ENCODE peak calls at places on chromosomes 7 and 10, in ten cellular contexts. H is HFF-Myc; J is heart left ventricle; O is PC-3; X is activated T-helper 1 cell treated with Interleukin-2 at 50 U/mL for 16 hours; D is neural crest cell; Q is cardiac septum; E is thoracic aorta; C is CD4-positive, CD25-positive, alpha-beta regulatory T cell; Y is amniotic stem cell. I is an unnamed sample.

GRCh38 chr10:32149257-32149955 is 93.2 kb upstream of the KIF5B start:
- DNase-seq in H (no peak), J (peak; percentile 74), O (peak; percentile 15), X (no peak), D (no peak), Q (no peak), E (peak; percentile 67), C (no peak), Y (peak; percentile 52), I (no peak)

GRCh38 chr10:7525314-7526016 is 114.6 kb upstream of the SFMBT2 start:
- DNase-seq in H (peak; percentile 62), J (peak; percentile 43), O (peak; percentile 69), X (peak; percentile 13), D (peak; percentile 71), Q (no peak), E (no peak), C (peak; percentile 69), Y (no peak), I (peak; percentile 59)

GRCh38 chr7:94295805-94296204 is 98.9 kb upstream of the COL1A2 start:
- DNase-seq in H (peak; percentile 67), J (no peak), O (peak; percentile 63), X (no peak), D (no peak), Q (no peak), E (no peak), C (no peak), Y (peak; percentile 60), I (peak; percentile 56)

GRCh38 chr10:74589226-74589673 is 237.2 kb upstream of the KAT6B start:
- DNase-seq in H (peak; percentile 98), J (peak; percentile 95), O (peak; percentile 73), X (peak; percentile 77), D (peak; percentile 61), Q (peak; percentile 88), E (peak; percentile 76), C (peak; percentile 90), Y (peak; percentile 62), I (no peak)

GRCh38 chr10:124354411-124355382 is 64.0 kb downstream of the OAT start:
- DNase-seq in H (peak; percentile 83), J (peak; percentile 62), O (no peak), X (no peak), D (no peak), Q (peak; percentile 77), E (no peak), C (peak; percentile 8), Y (peak; percentile 69), I (peak; percentile 96)

GRCh38 chr7:33258561-33258960 is 129.2 kb downstream of the BBS9 start:
- DNase-seq in H (no peak), J (no peak), O (peak; percentile 19), X (no peak), D (no peak), Q (no peak), E (no peak), C (no peak), Y (no peak), I (no peak)

GRCh38 chr7:2116903-2117680 is 115.7 kb downstream of the MAD1L1 start:
- DNase-seq in H (no peak), J (peak; percentile 85), O (no peak), X (no peak), D (no peak), Q (peak; percentile 86), E (no peak), C (no peak), Y (no peak), I (no peak)

GRCh38 chr10:5071411-5072198 is 22.6 kb upstream of the AKR1C3 start:
- DNase-seq in H (peak; percentile 25), J (peak; percentile 64), O (peak; percentile 11), X (no peak), D (no peak), Q (no peak), E (peak; percentile 49), C (no peak), Y (no peak), I (peak; percentile 73)

GRCh38 chr7:22549667-22550513 is 49.9 kb upstream of the STEAP1B start:
- DNase-seq in H (no peak), J (no peak), O (peak; percentile 64), X (no peak), D (peak; percentile 34), Q (no peak), E (no peak), C (no peak), Y (no peak), I (no peak)

GRCh38 chr7:33762903-33763295 is 142.4 kb upstream of the BMPER start:
- DNase-seq in H (no peak), J (no peak), O (no peak), X (no peak), D (no peak), Q (no peak), E (no peak), C (no peak), Y (no peak), I (no peak)

GRCh38 chr7:158824028-158824427 is 5.3 kb downstream of the ESYT2 start:
- DNase-seq in H (no peak), J (no peak), O (no peak), X (peak; percentile 34), D (no peak), Q (no peak), E (no peak), C (peak; percentile 80), Y (no peak), I (no peak)

GRCh38 chr7:110921478-110922210 is 169.3 kb upstream of the LRRN3 start:
- DNase-seq in H (no peak), J (no peak), O (no peak), X (no peak), D (no peak), Q (no peak), E (no peak), C (no peak), Y (no peak), I (no peak)

GRCh38 chr10:133309111-133309719 is 501 bp downstream of the ZNF511 start:
- DNase-seq in H (no peak), J (peak; percentile 94), O (peak; percentile 88), X (peak; percentile 86), D (peak; percentile 89), Q (peak; percentile 98), E (peak; percentile 68), C (peak; percentile 94), Y (peak; percentile 79), I (peak; percentile 80)

GRCh38 chr10:79052311-79053080 is 16.3 kb upstream of the ZMIZ1 start:
- DNase-seq in H (no peak), J (no peak), O (peak; percentile 89), X (no peak), D (no peak), Q (peak; percentile 57), E (no peak), C (no peak), Y (no peak), I (no peak)

GRCh38 chr10:94314913-94315545 is 47.7 kb downstream of the NOC3L start:
- DNase-seq in H (no peak), J (no peak), O (no peak), X (no peak), D (no peak), Q (no peak), E (no peak), C (no peak), Y (no peak), I (no peak)

GRCh38 chr10:69486922-69487730 is 35.9 kb downstream of the TSPAN15 start:
- DNase-seq in H (no peak), J (no peak), O (no peak), X (no peak), D (no peak), Q (peak; percentile 43), E (no peak), C (no peak), Y (no peak), I (no peak)

GRCh38 chr7:38630720-38631673 is at the start of gene AMPH:
- DNase-seq in H (no peak), J (peak; percentile 77), O (no peak), X (no peak), D (peak; percentile 71), Q (peak; percentile 81), E (no peak), C (no peak), Y (no peak), I (no peak)

GRCh38 chr10:48383393-48383792 is 76.9 kb downstream of the MAPK8 start:
- DNase-seq in H (no peak), J (no peak), O (no peak), X (no peak), D (no peak), Q (no peak), E (no peak), C (no peak), Y (no peak), I (no peak)

GRCh38 chr7:99790407-99790806 is 6.4 kb upstream of the CYP3A4 start:
- DNase-seq in H (no peak), J (no peak), O (no peak), X (no peak), D (no peak), Q (no peak), E (no peak), C (no peak), Y (no peak), I (no peak)

GRCh38 chr7:12967322-12967721 is 279.9 kb downstream of the ARL4A start:
- DNase-seq in H (no peak), J (no peak), O (no peak), X (no peak), D (no peak), Q (no peak), E (no peak), C (no peak), Y (no peak), I (no peak)

GRCh38 chr7:132225216-132226030 is 350.8 kb downstream of the PLXNA4 start:
- DNase-seq in H (no peak), J (peak; percentile 82), O (peak; percentile 52), X (no peak), D (no peak), Q (peak; percentile 74), E (no peak), C (no peak), Y (no peak), I (no peak)

GRCh38 chr7:57868771-57869483 is 418.9 kb downstream of the ZNF716 start:
- DNase-seq in H (no peak), J (peak; percentile 15), O (peak; percentile 25), X (no peak), D (no peak), Q (no peak), E (no peak), C (no peak), Y (no peak), I (no peak)

GRCh38 chr7:55053651-55054226 is 34.9 kb downstream of the EGFR start:
- DNase-seq in H (no peak), J (no peak), O (peak; percentile 65), X (no peak), D (no peak), Q (no peak), E (no peak), C (no peak), Y (no peak), I (no peak)

GRCh38 chr7:155374276-155375252 is 76.9 kb downstream of the INSIG1 start:
- DNase-seq in H (no peak), J (no peak), O (no peak), X (no peak), D (no peak), Q (no peak), E (no peak), C (no peak), Y (no peak), I (no peak)

GRCh38 chr7:102991540-102992214 is 78.9 kb downstream of the LRRC17 start:
- DNase-seq in H (peak; percentile 92), J (no peak), O (peak; percentile 93), X (no peak), D (no peak), Q (no peak), E (no peak), C (no peak), Y (peak; percentile 71), I (peak; percentile 94)

GRCh38 chr10:129790710-129791446 is 173.2 kb downstream of the EBF3 start:
- DNase-seq in H (no peak), J (no peak), O (no peak), X (no peak), D (no peak), Q (peak; percentile 69), E (no peak), C (no peak), Y (no peak), I (no peak)

GRCh38 chr10:6957851-6958250 is 377.8 kb upstream of the PRKCQ start:
- DNase-seq in H (no peak), J (no peak), O (no peak), X (no peak), D (no peak), Q (no peak), E (no peak), C (no peak), Y (no peak), I (no peak)

GRCh38 chr10:37304036-37304435 is 178.6 kb downstream of the ANKRD30A start:
- DNase-seq in H (no peak), J (no peak), O (no peak), X (no peak), D (no peak), Q (no peak), E (no peak), C (no peak), Y (no peak), I (no peak)